ENCODE peak calls at places on chromosome 17, in seven cellular contexts. J is HFFc6; Z is amygdala; L is GM12891; E is stimulated activated CD8-positive, alpha-beta memory T cell treated with anti-CD3 and anti-CD28 coated beads, Interleukin-12 subunit alpha, Interleukin-12 subunit beta, amount 100 ng/mL, for 4 hours; T is AG20443; B is NCI-H69. U is an unnamed sample.

GRCh38 chr17:17876959-17877547 is 40.3 kb upstream of the SREBF1 start:
- DNase-seq in J (peak), Z (no peak), L (no peak), E (no peak), T (peak), B (peak), U (no peak)

GRCh38 chr17:42618442-42619150 is 9.1 kb downstream of the TUBG1 start:
- DNase-seq in J (peak), Z (no peak), L (peak), E (no peak), T (no peak), B (peak), U (no peak)

GRCh38 chr17:76593338-76593737 is 7.7 kb upstream of the ST6GALNAC2 start:
- DNase-seq in J (peak), Z (no peak), L (no peak), E (no peak), T (no peak), B (peak), U (no peak)

GRCh38 chr17:48472485-48473281 is 42.7 kb upstream of the SKAP1 start:
- DNase-seq in J (peak), Z (no peak), L (no peak), E (no peak), T (peak), B (peak), U (no peak)

GRCh38 chr17:74241434-74241833 is 28.1 kb downstream of the TTYH2 start:
- DNase-seq in J (no peak), Z (peak), L (no peak), E (no peak), T (no peak), B (no peak), U (no peak)

GRCh38 chr17:78110363-78111011 is 18.1 kb downstream of the TMC6 start:
- DNase-seq in J (no peak), Z (no peak), L (no peak), E (no peak), T (no peak), B (no peak), U (no peak)

GRCh38 chr17:77449373-77449907 is 308.7 kb downstream of the SEC14L1 start:
- DNase-seq in J (no peak), Z (no peak), L (no peak), E (no peak), T (no peak), B (no peak), U (no peak)

GRCh38 chr17:35094902-35095301 is 24.8 kb downstream of the RAD51D start:
- DNase-seq in J (peak), Z (no peak), L (no peak), E (no peak), T (peak), B (no peak), U (peak)

GRCh38 chr17:29379084-29379811 is 10.9 kb upstream of the TAOK1 start:
- DNase-seq in J (no peak), Z (no peak), L (no peak), E (no peak), T (no peak), B (peak), U (no peak)

GRCh38 chr17:60514500-60514899 is 11.5 kb downstream of the APPBP2 start:
- DNase-seq in J (no peak), Z (no peak), L (no peak), E (no peak), T (no peak), B (no peak), U (no peak)

GRCh38 chr17:50768348-50768761 is 1.0 kb upstream of the ANKRD40CL start:
- DNase-seq in J (no peak), Z (no peak), L (no peak), E (no peak), T (no peak), B (peak), U (no peak)

GRCh38 chr17:79831367-79832210 is 7.7 kb downstream of the CBX4 start:
- DNase-seq in J (no peak), Z (peak), L (no peak), E (no peak), T (no peak), B (no peak), U (peak)

GRCh38 chr17:38451030-38451839 is 23.0 kb downstream of the ARHGAP23 start:
- DNase-seq in J (peak), Z (no peak), L (no peak), E (no peak), T (peak), B (no peak), U (peak)

GRCh38 chr17:78924481-78925151 is 571 bp downstream of the TIMP2 start:
- DNase-seq in J (peak), Z (no peak), L (peak), E (no peak), T (peak), B (peak), U (peak)

GRCh38 chr17:59840329-59840907 is 52.3 kb downstream of the TUBD1 start:
- DNase-seq in J (no peak), Z (no peak), L (no peak), E (no peak), T (no peak), B (peak), U (no peak)

GRCh38 chr17:68334393-68334792 is 43.1 kb downstream of the ARSG start:
- DNase-seq in J (no peak), Z (no peak), L (no peak), E (no peak), T (no peak), B (no peak), U (no peak)

GRCh38 chr17:38873646-38874380 is 4.0 kb downstream of the LASP1 start:
- DNase-seq in J (no peak), Z (no peak), L (no peak), E (no peak), T (peak), B (peak), U (no peak)

GRCh38 chr17:17774009-17774881 is 62.5 kb downstream of the SREBF1 start:
- DNase-seq in J (peak), Z (no peak), L (no peak), E (no peak), T (no peak), B (no peak), U (peak)

GRCh38 chr17:60174035-60174434 is 24.3 kb downstream of the CA4 start:
- DNase-seq in J (no peak), Z (no peak), L (no peak), E (no peak), T (no peak), B (no peak), U (no peak)

GRCh38 chr17:38742431-38743308 is 5.5 kb downstream of the PCGF2 start:
- DNase-seq in J (peak), Z (no peak), L (no peak), E (no peak), T (peak), B (peak), U (peak)

GRCh38 chr17:63474174-63474913 is 2.5 kb upstream of the ACE start:
- DNase-seq in J (no peak), Z (no peak), L (no peak), E (no peak), T (no peak), B (peak), U (no peak)

GRCh38 chr17:66191607-66192377 is at the start of gene CEP112:
- DNase-seq in J (peak), Z (no peak), L (peak), E (peak), T (peak), B (peak), U (peak)

GRCh38 chr17:48047113-48047740 is 932 bp upstream of the NFE2L1 start:
- DNase-seq in J (no peak), Z (no peak), L (no peak), E (no peak), T (no peak), B (peak), U (no peak)

GRCh38 chr17:42518755-42519545 is 17.1 kb upstream of the NAGLU start:
- DNase-seq in J (peak), Z (no peak), L (no peak), E (no peak), T (no peak), B (peak), U (no peak)

GRCh38 chr17:29615492-29616299 is 7.0 kb downstream of the CORO6 start:
- DNase-seq in J (peak), Z (peak), L (peak), E (peak), T (peak), B (peak), U (peak)

GRCh38 chr17:31216053-31216751 is 80.8 kb downstream of the OMG start:
- DNase-seq in J (peak), Z (no peak), L (no peak), E (no peak), T (peak), B (peak), U (peak)

GRCh38 chr17:16178836-16179235 is 36.5 kb downstream of the NCOR1 start:
- DNase-seq in J (no peak), Z (no peak), L (no peak), E (no peak), T (no peak), B (no peak), U (no peak)

GRCh38 chr17:43720311-43721060 is 38.1 kb downstream of the SOST start:
- DNase-seq in J (peak), Z (peak), L (peak), E (peak), T (peak), B (peak), U (peak)

GRCh38 chr17:75486151-75486550 is 29.2 kb downstream of the CASKIN2 start:
- DNase-seq in J (no peak), Z (no peak), L (no peak), E (no peak), T (no peak), B (no peak), U (no peak)

GRCh38 chr17:47335101-47335936 is 11.6 kb downstream of the EFCAB13 start:
- DNase-seq in J (no peak), Z (no peak), L (no peak), E (no peak), T (no peak), B (no peak), U (no peak)

GRCh38 chr17:49887086-49887743 is 39.3 kb upstream of the TAC4 start:
- DNase-seq in J (no peak), Z (no peak), L (no peak), E (no peak), T (no peak), B (no peak), U (no peak)

GRCh38 chr17:39194089-39194984 is 3.1 kb downstream of the CACNB1 start:
- DNase-seq in J (peak), Z (peak), L (no peak), E (no peak), T (peak), B (no peak), U (peak)

GRCh38 chr17:28861393-28862203 is 6.8 kb downstream of the ERAL1 start:
- DNase-seq in J (no peak), Z (no peak), L (no peak), E (no peak), T (peak), B (no peak), U (no peak)

GRCh38 chr17:1019451-1019850 is 22.5 kb downstream of the TIMM22 start:
- DNase-seq in J (no peak), Z (no peak), L (no peak), E (no peak), T (no peak), B (no peak), U (no peak)

U was measured in AG08396.